ENCODE peak calls at places on chromosomes 1 and 21, in nine cellular contexts. One of them, this sample, is unnamed.

GRCh38 chr1:54577612-54578011 is 29.6 kb downstream of the ACOT11 start:
- DNase-seq in WTC11: no peak
- DNase-seq in AG10803: no peak
- DNase-seq in iPS-NIHi11: no peak
- DNase-seq in epithelial cell of esophagus: no peak
- DNase-seq in midbrain: no peak
- DNase-seq in fibroblast of mammary gland: peak
- DNase-seq in ACHN: no peak
- DNase-seq in transverse colon: peak
- DNase-seq in this sample: peak

GRCh38 chr1:44672254-44672955 is 1.9 kb downstream of the TMEM53 start:
- DNase-seq in iPS-NIHi11: no peak
- DNase-seq in AG10803: peak
- DNase-seq in ACHN: peak
- DNase-seq in transverse colon: no peak
- DNase-seq in fibroblast of mammary gland: peak
- DNase-seq in midbrain: no peak
- DNase-seq in epithelial cell of esophagus: peak
- DNase-seq in WTC11: no peak
- DNase-seq in this sample: no peak

GRCh38 chr1:101170506-101171050 is 66.2 kb upstream of the S1PR1 start:
- DNase-seq in WTC11: no peak
- DNase-seq in transverse colon: no peak
- DNase-seq in epithelial cell of esophagus: no peak
- DNase-seq in fibroblast of mammary gland: no peak
- DNase-seq in midbrain: no peak
- DNase-seq in AG10803: no peak
- DNase-seq in ACHN: no peak
- DNase-seq in iPS-NIHi11: no peak
- DNase-seq in this sample: no peak

GRCh38 chr1:228691926-228692325 is 43.4 kb upstream of the RHOU start:
- DNase-seq in ACHN: peak
- DNase-seq in epithelial cell of esophagus: peak
- DNase-seq in AG10803: peak
- DNase-seq in WTC11: no peak
- DNase-seq in iPS-NIHi11: peak
- DNase-seq in midbrain: peak
- DNase-seq in transverse colon: peak
- DNase-seq in fibroblast of mammary gland: peak
- DNase-seq in this sample: no peak

GRCh38 chr1:19949016-19949415 is 25.6 kb upstream of the PLA2G2E start:
- DNase-seq in transverse colon: no peak
- DNase-seq in epithelial cell of esophagus: peak
- DNase-seq in WTC11: no peak
- DNase-seq in midbrain: no peak
- DNase-seq in iPS-NIHi11: no peak
- DNase-seq in AG10803: peak
- DNase-seq in ACHN: peak
- DNase-seq in fibroblast of mammary gland: peak
- DNase-seq in this sample: no peak

GRCh38 chr1:54851928-54852524 is 35.0 kb downstream of the DHCR24 start:
- DNase-seq in epithelial cell of esophagus: no peak
- DNase-seq in WTC11: no peak
- DNase-seq in iPS-NIHi11: no peak
- DNase-seq in ACHN: peak
- DNase-seq in AG10803: no peak
- DNase-seq in midbrain: no peak
- DNase-seq in fibroblast of mammary gland: no peak
- DNase-seq in transverse colon: no peak
- DNase-seq in this sample: no peak

GRCh38 chr21:34859976-34860653 is 189.0 kb downstream of the RUNX1 start:
- DNase-seq in AG10803: no peak
- DNase-seq in transverse colon: no peak
- DNase-seq in epithelial cell of esophagus: no peak
- DNase-seq in ACHN: no peak
- DNase-seq in iPS-NIHi11: no peak
- DNase-seq in fibroblast of mammary gland: no peak
- DNase-seq in WTC11: no peak
- DNase-seq in midbrain: no peak
- DNase-seq in this sample: no peak

GRCh38 chr21:38048241-38048640 is 132.0 kb upstream of the KCNJ6 start:
- DNase-seq in AG10803: no peak
- DNase-seq in WTC11: no peak
- DNase-seq in iPS-NIHi11: no peak
- DNase-seq in transverse colon: no peak
- DNase-seq in midbrain: peak
- DNase-seq in epithelial cell of esophagus: no peak
- DNase-seq in ACHN: no peak
- DNase-seq in fibroblast of mammary gland: no peak
- DNase-seq in this sample: no peak

GRCh38 chr1:24390924-24391782 is 22.4 kb downstream of the STPG1 start:
- DNase-seq in fibroblast of mammary gland: peak
- DNase-seq in ACHN: peak
- DNase-seq in epithelial cell of esophagus: peak
- DNase-seq in WTC11: peak
- DNase-seq in transverse colon: peak
- DNase-seq in AG10803: peak
- DNase-seq in iPS-NIHi11: peak
- DNase-seq in midbrain: peak
- DNase-seq in this sample: peak

GRCh38 chr1:58574816-58575215 is 2.2 kb downstream of the TACSTD2 start:
- DNase-seq in fibroblast of mammary gland: no peak
- DNase-seq in ACHN: no peak
- DNase-seq in midbrain: no peak
- DNase-seq in epithelial cell of esophagus: peak
- DNase-seq in iPS-NIHi11: no peak
- DNase-seq in WTC11: no peak
- DNase-seq in transverse colon: no peak
- DNase-seq in AG10803: no peak
- DNase-seq in this sample: no peak

GRCh38 chr21:36291509-36291908 is 28.5 kb upstream of the MORC3 start:
- DNase-seq in fibroblast of mammary gland: no peak
- DNase-seq in ACHN: no peak
- DNase-seq in transverse colon: no peak
- DNase-seq in iPS-NIHi11: no peak
- DNase-seq in AG10803: no peak
- DNase-seq in midbrain: no peak
- DNase-seq in epithelial cell of esophagus: no peak
- DNase-seq in WTC11: no peak
- DNase-seq in this sample: no peak

GRCh38 chr21:39016740-39017315 is 166.4 kb downstream of the PSMG1 start:
- DNase-seq in midbrain: peak
- DNase-seq in transverse colon: peak
- DNase-seq in AG10803: peak
- DNase-seq in epithelial cell of esophagus: no peak
- DNase-seq in WTC11: no peak
- DNase-seq in ACHN: no peak
- DNase-seq in iPS-NIHi11: no peak
- DNase-seq in fibroblast of mammary gland: peak
- DNase-seq in this sample: no peak

GRCh38 chr1:116330342-116330652 is 42.7 kb upstream of the ATP1A1 start:
- DNase-seq in transverse colon: no peak
- DNase-seq in AG10803: no peak
- DNase-seq in iPS-NIHi11: peak
- DNase-seq in epithelial cell of esophagus: no peak
- DNase-seq in ACHN: no peak
- DNase-seq in WTC11: no peak
- DNase-seq in midbrain: no peak
- DNase-seq in fibroblast of mammary gland: no peak
- DNase-seq in this sample: no peak

GRCh38 chr1:181936768-181937581 is 124.5 kb downstream of the ZNF648 start:
- DNase-seq in AG10803: no peak
- DNase-seq in WTC11: peak
- DNase-seq in iPS-NIHi11: peak
- DNase-seq in midbrain: peak
- DNase-seq in ACHN: peak
- DNase-seq in transverse colon: peak
- DNase-seq in epithelial cell of esophagus: peak
- DNase-seq in fibroblast of mammary gland: peak
- DNase-seq in this sample: peak

GRCh38 chr1:212670301-212670700 is 29.3 kb downstream of the BATF3 start:
- DNase-seq in transverse colon: no peak
- DNase-seq in WTC11: no peak
- DNase-seq in epithelial cell of esophagus: no peak
- DNase-seq in AG10803: no peak
- DNase-seq in midbrain: no peak
- DNase-seq in fibroblast of mammary gland: no peak
- DNase-seq in iPS-NIHi11: no peak
- DNase-seq in ACHN: no peak
- DNase-seq in this sample: no peak

GRCh38 chr1:203534526-203534925 is 40.6 kb downstream of the OPTC start:
- DNase-seq in ACHN: peak
- DNase-seq in WTC11: no peak
- DNase-seq in iPS-NIHi11: no peak
- DNase-seq in AG10803: peak
- DNase-seq in epithelial cell of esophagus: peak
- DNase-seq in transverse colon: peak
- DNase-seq in midbrain: no peak
- DNase-seq in fibroblast of mammary gland: peak
- DNase-seq in this sample: peak

GRCh38 chr1:53122194-53122846 is 20.1 kb downstream of the SLC1A7 start:
- DNase-seq in WTC11: no peak
- DNase-seq in epithelial cell of esophagus: no peak
- DNase-seq in transverse colon: no peak
- DNase-seq in midbrain: no peak
- DNase-seq in AG10803: peak
- DNase-seq in iPS-NIHi11: no peak
- DNase-seq in ACHN: no peak
- DNase-seq in fibroblast of mammary gland: peak
- DNase-seq in this sample: no peak

GRCh38 chr1:167666416-167666815 is 36.4 kb downstream of the RCSD1 start:
- DNase-seq in midbrain: no peak
- DNase-seq in transverse colon: no peak
- DNase-seq in epithelial cell of esophagus: peak
- DNase-seq in WTC11: no peak
- DNase-seq in AG10803: peak
- DNase-seq in fibroblast of mammary gland: peak
- DNase-seq in iPS-NIHi11: no peak
- DNase-seq in ACHN: no peak
- DNase-seq in this sample: no peak

GRCh38 chr1:55156093-55156492 is 59.1 kb downstream of the USP24 start:
- DNase-seq in transverse colon: no peak
- DNase-seq in AG10803: peak
- DNase-seq in epithelial cell of esophagus: no peak
- DNase-seq in WTC11: no peak
- DNase-seq in fibroblast of mammary gland: no peak
- DNase-seq in iPS-NIHi11: no peak
- DNase-seq in ACHN: no peak
- DNase-seq in midbrain: no peak
- DNase-seq in this sample: no peak

GRCh38 chr21:31351973-31352372 is 7.9 kb upstream of the TIAM1 start:
- DNase-seq in WTC11: no peak
- DNase-seq in ACHN: no peak
- DNase-seq in AG10803: no peak
- DNase-seq in midbrain: no peak
- DNase-seq in iPS-NIHi11: no peak
- DNase-seq in fibroblast of mammary gland: peak
- DNase-seq in transverse colon: no peak
- DNase-seq in epithelial cell of esophagus: peak
- DNase-seq in this sample: no peak

This sample was measured in right lobe of liver.